ENCODE peak calls at places on chromosomes 2 and 18, in eight cellular contexts. Q is T-cell; M is SK-N-SH treated with all-trans-retinoic acid at 6 μM for 48 hours; H is stimulated activated naive CD8-positive, alpha-beta T cell treated with anti-CD3 and anti-CD28 coated beads, Interleukin-15, Interleukin-2, amounts not matched to agents 100 U/mL and 50 U/mL, for 24 hours; O is left ventricle myocardium superior; V is foreskin keratinocyte; L is activated naive CD4-positive, alpha-beta T cell treated with anti-CD3 and anti-CD28 coated beads, Interleukin-2, amount 50 U/mL, for 72 hours; S is activated T-cell treated with anti-CD3 and anti-CD28 coated beads, Interleukin-2, amount 50 U/mL, for 4 hours. K is an unnamed sample.
A peak's percentile ranks its signal among the peaks of the same experiment; 100 is the strongest.

GRCh38 chr18:54968807-54969206 is 9.5 kb upstream of the CCDC68 start:
- ATAC-seq in O (no peak), V (no peak), H (no peak), Q (no peak), M (no peak), S (no peak), L (no peak), K (peak; percentile 50)

GRCh38 chr2:19632327-19633040 is 269.3 kb downstream of the TTC32 start:
- ATAC-seq in O (peak; percentile 98), H (no peak), V (no peak), M (no peak), S (no peak), Q (no peak), L (no peak), K (no peak)

GRCh38 chr2:110124038-110124825 is 8.6 kb upstream of the MALL start:
- ATAC-seq in Q (no peak), L (no peak), M (no peak), H (no peak), O (peak; percentile 31), S (no peak), V (no peak), K (no peak)

GRCh38 chr2:229856416-229856815 is 65.4 kb downstream of the TRIP12 start:
- ATAC-seq in V (no peak), H (no peak), Q (no peak), S (no peak), L (no peak), M (no peak), O (no peak), K (peak; percentile 93)

GRCh38 chr2:37441055-37441454 is 96.6 kb downstream of the QPCT start:
- ATAC-seq in S (no peak), L (peak; percentile 46), Q (no peak), H (no peak), O (no peak), M (no peak), V (peak; percentile 39), K (no peak)

GRCh38 chr2:152500777-152501176 is 165.8 kb downstream of the FMNL2 start:
- ATAC-seq in S (no peak), L (no peak), V (no peak), H (no peak), O (peak; percentile 51), M (no peak), Q (no peak), K (no peak)

GRCh38 chr2:196500686-196501431 is 138.7 kb upstream of the CCDC150 start:
- ATAC-seq in V (peak; percentile 75), M (no peak), Q (no peak), H (no peak), L (no peak), S (no peak), O (no peak), K (no peak)

GRCh38 chr2:142542431-142542910 is 335.0 kb upstream of the KYNU start:
- ATAC-seq in S (no peak), O (no peak), M (no peak), V (no peak), L (no peak), H (no peak), Q (no peak), K (no peak)

GRCh38 chr2:162037028-162037795 is 36.8 kb downstream of the DPP4 start:
- ATAC-seq in Q (no peak), O (peak; percentile 56), L (no peak), V (no peak), H (no peak), M (no peak), S (no peak), K (no peak)

GRCh38 chr2:172734711-172735645 is 667 bp upstream of the RAPGEF4 start:
- ATAC-seq in O (peak; percentile 78), L (peak; percentile 48), H (peak; percentile 40), M (no peak), Q (no peak), V (peak; percentile 86), S (peak; percentile 68), K (no peak)

GRCh38 chr2:162091325-162092007 is 17.5 kb upstream of the DPP4 start:
- ATAC-seq in M (peak; percentile 79), H (no peak), O (no peak), V (peak; percentile 71), L (no peak), Q (no peak), S (no peak), K (no peak)

GRCh38 chr2:195602687-195603086 is 54.3 kb upstream of the SLC39A10 start:
- ATAC-seq in H (no peak), M (no peak), S (no peak), V (no peak), L (no peak), Q (no peak), O (peak; percentile 21), K (no peak)

GRCh38 chr2:218081063-218081462 is 12.0 kb downstream of the RUFY4 start:
- ATAC-seq in S (no peak), O (no peak), Q (no peak), M (no peak), V (no peak), L (no peak), H (no peak), K (peak; percentile 89)

GRCh38 chr2:8191427-8191826 is 490.4 kb upstream of the ID2 start:
- ATAC-seq in Q (no peak), S (no peak), M (no peak), H (no peak), O (no peak), L (no peak), V (no peak), K (no peak)

GRCh38 chr2:84243788-84244627 is 215.1 kb downstream of the SUCLG1 start:
- ATAC-seq in S (no peak), Q (no peak), H (no peak), V (peak; percentile 62), L (no peak), M (no peak), O (no peak), K (no peak)